ENCODE peak calls at places on chromosome 12, in seven cellular contexts. X is A549, K is IMR-90, Y is transverse colon, V is endothelial cell of umbilical vein, D is uterus, F is adrenal gland. L is an unnamed sample.

GRCh38 chr12:92438641-92439396 is 264.0 kb upstream of the PLEKHG7 start:
- DNase-seq in X (no peak), K (no peak), Y (no peak), V (no peak), D (no peak), F (no peak), L (no peak)

GRCh38 chr12:121534495-121535148 is 46.2 kb downstream of the KDM2B start:
- DNase-seq in X (no peak), K (no peak), Y (no peak), V (no peak), D (no peak), F (no peak), L (no peak)

GRCh38 chr12:62719027-62719426 is 215.9 kb downstream of the PPM1H start:
- DNase-seq in X (no peak), K (no peak), Y (no peak), V (no peak), D (no peak), F (no peak), L (no peak)

GRCh38 chr12:78290606-78291345 is 460.1 kb downstream of the NAV3 start:
- DNase-seq in X (peak), K (peak), Y (no peak), V (no peak), D (no peak), F (no peak), L (no peak)

GRCh38 chr12:100473050-100473715 is 483 bp upstream of the NR1H4 start:
- DNase-seq in X (no peak), K (no peak), Y (no peak), V (no peak), D (no peak), F (no peak), L (no peak)

GRCh38 chr12:45174595-45174994 is 41.3 kb upstream of the ANO6 start:
- DNase-seq in X (no peak), K (no peak), Y (no peak), V (no peak), D (no peak), F (no peak), L (no peak)

GRCh38 chr12:124172646-124173045 is 122.2 kb upstream of the RFLNA start:
- DNase-seq in X (no peak), K (no peak), Y (no peak), V (no peak), D (no peak), F (no peak), L (no peak)

GRCh38 chr12:119440961-119441360 is 106.4 kb downstream of the CCDC60 start:
- DNase-seq in X (no peak), K (no peak), Y (no peak), V (no peak), D (no peak), F (no peak), L (no peak)

GRCh38 chr12:95836185-95836609 is 22.6 kb upstream of the SNRPF start:
- DNase-seq in X (peak), K (peak), Y (no peak), V (peak), D (no peak), F (no peak), L (no peak)

GRCh38 chr12:57118711-57119271 is 7.6 kb upstream of the STAT6 start:
- DNase-seq in X (no peak), K (peak), Y (no peak), V (no peak), D (no peak), F (peak), L (no peak)

GRCh38 chr12:75910452-75910722 is 121.2 kb downstream of the PHLDA1 start:
- DNase-seq in X (no peak), K (no peak), Y (no peak), V (no peak), D (no peak), F (no peak), L (no peak)

GRCh38 chr12:15444523-15444922 is 122.2 kb downstream of the PTPRO start:
- DNase-seq in X (no peak), K (no peak), Y (no peak), V (no peak), D (no peak), F (no peak), L (no peak)

GRCh38 chr12:29396774-29397173 is 15.8 kb upstream of the ERGIC2 start:
- DNase-seq in X (no peak), K (peak), Y (no peak), V (no peak), D (no peak), F (no peak), L (no peak)

GRCh38 chr12:32151081-32151480 is 44.4 kb downstream of the BICD1 start:
- DNase-seq in X (no peak), K (no peak), Y (no peak), V (no peak), D (no peak), F (no peak), L (no peak)

GRCh38 chr12:32032205-32032810 is 73.1 kb downstream of the RESF1 start:
- DNase-seq in X (no peak), K (peak), Y (no peak), V (peak), D (no peak), F (no peak), L (peak)

GRCh38 chr12:85866929-85867776 is 6.9 kb upstream of the NTS start:
- DNase-seq in X (peak), K (peak), Y (no peak), V (peak), D (peak), F (peak), L (peak)

GRCh38 chr12:121964813-121965643 is 46.6 kb downstream of the CFAP251 start:
- DNase-seq in X (no peak), K (peak), Y (no peak), V (peak), D (no peak), F (peak), L (no peak)

GRCh38 chr12:105922670-105923102 is 216.1 kb downstream of the NUAK1 start:
- DNase-seq in X (peak), K (peak), Y (no peak), V (peak), D (no peak), F (no peak), L (no peak)

GRCh38 chr12:27449011-27449410 is 2.5 kb downstream of the SMCO2 start:
- DNase-seq in X (no peak), K (no peak), Y (no peak), V (no peak), D (no peak), F (no peak), L (no peak)

GRCh38 chr12:123115409-123116111 is 35.3 kb downstream of the PITPNM2 start:
- DNase-seq in X (no peak), K (peak), Y (peak), V (no peak), D (peak), F (peak), L (no peak)

GRCh38 chr12:106248177-106248848 is 493 bp upstream of the CKAP4 start:
- DNase-seq in X (peak), K (peak), Y (peak), V (peak), D (peak), F (peak), L (no peak)

GRCh38 chr12:51863363-51863920 is 14.9 kb upstream of the FIGNL2 start:
- DNase-seq in X (no peak), K (no peak), Y (no peak), V (no peak), D (no peak), F (no peak), L (no peak)

GRCh38 chr12:124241776-124242528 is 52.9 kb upstream of the RFLNA start:
- DNase-seq in X (no peak), K (no peak), Y (no peak), V (no peak), D (no peak), F (no peak), L (no peak)

GRCh38 chr12:20097561-20097960 is 270.8 kb upstream of the PDE3A start:
- DNase-seq in X (no peak), K (peak), Y (no peak), V (peak), D (no peak), F (no peak), L (no peak)

GRCh38 chr12:66190519-66191406 is 1.7 kb downstream of the IRAK3 start:
- DNase-seq in X (no peak), K (peak), Y (no peak), V (peak), D (no peak), F (no peak), L (peak)

GRCh38 chr12:66187822-66188221 is 1.2 kb upstream of the IRAK3 start:
- DNase-seq in X (no peak), K (no peak), Y (no peak), V (no peak), D (no peak), F (no peak), L (no peak)

GRCh38 chr12:66191547-66192126 is 2.6 kb downstream of the IRAK3 start:
- DNase-seq in X (no peak), K (no peak), Y (no peak), V (no peak), D (no peak), F (no peak), L (no peak)

GRCh38 chr12:66188584-66189475 is at the start of gene IRAK3:
- DNase-seq in X (peak), K (peak), Y (peak), V (peak), D (peak), F (peak), L (peak)

GRCh38 chr12:66189476-66189823 is 436 bp downstream of the IRAK3 start:
- DNase-seq in X (no peak), K (no peak), Y (no peak), V (no peak), D (no peak), F (no peak), L (peak)
- TF ChIP-seq POLR2A in X (no peak), K (no peak), Y (no peak), V (no peak), D (no peak), F (no peak), L (peak)

GRCh38 chr12:108616359-108616758 is 17.3 kb downstream of the SELPLG start:
- DNase-seq in X (no peak), K (no peak), Y (no peak), V (no peak), D (no peak), F (no peak), L (no peak)

GRCh38 chr12:108615918-108616317 is 17.8 kb downstream of the SELPLG start:
- DNase-seq in X (no peak), K (no peak), Y (no peak), V (no peak), D (no peak), F (no peak), L (no peak)

GRCh38 chr12:108619369-108620160 is 14.1 kb downstream of the SELPLG start:
- DNase-seq in X (no peak), K (no peak), Y (no peak), V (no peak), D (no peak), F (no peak), L (no peak)

GRCh38 chr12:108618079-108618952 is 15.4 kb downstream of the SELPLG start:
- DNase-seq in X (peak), K (peak), Y (peak), V (peak), D (peak), F (peak), L (peak)

GRCh38 chr12:108616941-108617858 is 16.5 kb downstream of the SELPLG start:
- DNase-seq in X (no peak), K (no peak), Y (peak), V (no peak), D (no peak), F (peak), L (no peak)
- TF ChIP-seq POLR2A in X (no peak), K (no peak), Y (no peak), V (no peak), D (no peak), F (no peak), L (no peak)

GRCh38 chr12:6828671-6829531 is 694 bp downstream of the P3H3 start:
- DNase-seq in X (peak), K (peak), Y (peak), V (no peak), D (peak), F (no peak), L (no peak)
- TF ChIP-seq POLR2A in X (no peak), K (no peak), Y (peak), V (peak), D (peak), F (no peak), L (no peak)

GRCh38 chr12:14362347-14362746 is 3.1 kb upstream of the ATF7IP start:
- DNase-seq in X (no peak), K (no peak), Y (no peak), V (peak), D (no peak), F (no peak), L (no peak)

GRCh38 chr12:14364583-14365271 is 755 bp upstream of the ATF7IP start:
- DNase-seq in X (no peak), K (no peak), Y (no peak), V (no peak), D (no peak), F (no peak), L (peak)

GRCh38 chr12:14367097-14367661 is 1.7 kb downstream of the ATF7IP start:
- DNase-seq in X (peak), K (peak), Y (no peak), V (peak), D (no peak), F (no peak), L (peak)

GRCh38 chr12:14366211-14366762 is 805 bp downstream of the ATF7IP start:
- DNase-seq in X (peak), K (peak), Y (no peak), V (no peak), D (no peak), F (no peak), L (peak)

GRCh38 chr12:14365294-14366210 is at the start of gene ATF7IP:
- DNase-seq in X (peak), K (peak), Y (peak), V (peak), D (peak), F (peak), L (peak)
- TF ChIP-seq POLR2A in X (peak), K (peak), Y (peak), V (peak), D (peak), F (peak), L (peak)

GRCh38 chr12:6925543-6926279 is 2.0 kb upstream of the ATN1 start:
- DNase-seq in X (peak), K (peak), Y (peak), V (peak), D (peak), F (peak), L (no peak)
- TF ChIP-seq POLR2A in X (peak), K (no peak), Y (no peak), V (peak), D (peak), F (peak), L (no peak)

GRCh38 chr12:11722071-11722470 is 72.6 kb downstream of the ETV6 start:
- DNase-seq in X (no peak), K (no peak), Y (no peak), V (no peak), D (no peak), F (no peak), L (no peak)

GRCh38 chr12:11718768-11719253 is 69.3 kb downstream of the ETV6 start:
- DNase-seq in X (no peak), K (peak), Y (no peak), V (peak), D (no peak), F (no peak), L (no peak)

GRCh38 chr12:11718105-11718504 is 68.6 kb downstream of the ETV6 start:
- DNase-seq in X (no peak), K (no peak), Y (peak), V (no peak), D (no peak), F (no peak), L (no peak)

GRCh38 chr12:11717533-11717961 is 68.1 kb downstream of the ETV6 start:
- DNase-seq in X (no peak), K (peak), Y (no peak), V (no peak), D (no peak), F (no peak), L (no peak)

GRCh38 chr12:11719678-11720099 is 70.2 kb downstream of the ETV6 start:
- DNase-seq in X (no peak), K (peak), Y (peak), V (peak), D (no peak), F (peak), L (no peak)
- TF ChIP-seq POLR2A in X (no peak), K (peak), Y (no peak), V (peak), D (no peak), F (no peak), L (no peak)

GRCh38 chr12:50087159-50087558 is 2.0 kb downstream of the SMARCD1 start:
- DNase-seq in X (no peak), K (no peak), Y (no peak), V (no peak), D (no peak), F (no peak), L (no peak)

GRCh38 chr12:50083301-50083700 is 1.8 kb upstream of the SMARCD1 start:
- DNase-seq in X (no peak), K (no peak), Y (no peak), V (no peak), D (no peak), F (no peak), L (no peak)

GRCh38 chr12:50086148-50086547 is 1.0 kb downstream of the SMARCD1 start:
- DNase-seq in X (no peak), K (no peak), Y (no peak), V (no peak), D (no peak), F (peak), L (no peak)

GRCh38 chr12:50085615-50085928 is 430 bp downstream of the SMARCD1 start:
- DNase-seq in X (no peak), K (no peak), Y (no peak), V (no peak), D (no peak), F (peak), L (no peak)

DNA sequence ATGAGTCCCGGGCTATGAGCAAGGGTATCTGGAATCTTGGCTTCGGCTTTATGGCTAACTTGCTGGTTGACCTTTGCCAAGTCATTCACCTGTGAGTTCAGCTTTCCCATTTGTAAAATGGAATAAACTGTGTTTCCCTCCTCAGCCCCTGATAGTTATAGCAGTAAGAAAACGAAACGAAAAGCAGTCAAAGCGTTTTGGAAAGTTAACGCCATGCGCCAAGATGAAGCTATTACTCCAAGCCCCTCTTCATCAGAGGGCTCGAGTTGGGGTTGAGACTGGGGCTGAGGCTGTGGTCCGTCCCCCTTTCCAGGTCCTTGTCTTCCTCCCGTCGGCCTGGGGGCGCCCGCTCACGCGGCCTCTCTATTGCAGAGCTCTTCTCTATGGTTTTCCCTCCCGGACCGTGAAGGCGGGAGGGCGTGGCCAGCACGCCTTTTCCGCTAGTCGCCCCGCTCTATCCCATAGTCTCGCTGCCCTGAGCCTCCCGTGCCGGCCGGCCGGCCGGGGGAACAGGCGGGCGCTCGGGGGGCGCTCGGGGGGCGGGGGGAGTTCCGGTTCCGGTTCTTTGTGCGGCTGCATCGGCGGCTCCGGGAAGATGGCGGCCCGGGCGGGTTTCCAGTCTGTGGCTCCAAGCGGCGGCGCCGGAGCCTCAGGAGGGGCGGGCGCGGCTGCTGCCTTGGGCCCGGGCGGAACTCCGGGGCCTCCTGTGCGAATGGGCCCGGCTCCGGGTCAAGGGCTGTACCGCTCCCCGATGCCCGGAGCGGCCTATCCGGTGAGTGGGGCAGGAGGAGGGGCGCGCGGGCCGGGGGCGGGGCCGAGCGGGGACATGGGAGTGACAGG is at the start of gene SMARCD1:
- DNase-seq in X (peak), K (peak), Y (peak), V (peak), D (peak), F (peak), L (peak)
- TF ChIP-seq POLR2A in X (peak), K (peak), Y (peak), V (no peak), D (no peak), F (no peak), L (peak)

DNA sequence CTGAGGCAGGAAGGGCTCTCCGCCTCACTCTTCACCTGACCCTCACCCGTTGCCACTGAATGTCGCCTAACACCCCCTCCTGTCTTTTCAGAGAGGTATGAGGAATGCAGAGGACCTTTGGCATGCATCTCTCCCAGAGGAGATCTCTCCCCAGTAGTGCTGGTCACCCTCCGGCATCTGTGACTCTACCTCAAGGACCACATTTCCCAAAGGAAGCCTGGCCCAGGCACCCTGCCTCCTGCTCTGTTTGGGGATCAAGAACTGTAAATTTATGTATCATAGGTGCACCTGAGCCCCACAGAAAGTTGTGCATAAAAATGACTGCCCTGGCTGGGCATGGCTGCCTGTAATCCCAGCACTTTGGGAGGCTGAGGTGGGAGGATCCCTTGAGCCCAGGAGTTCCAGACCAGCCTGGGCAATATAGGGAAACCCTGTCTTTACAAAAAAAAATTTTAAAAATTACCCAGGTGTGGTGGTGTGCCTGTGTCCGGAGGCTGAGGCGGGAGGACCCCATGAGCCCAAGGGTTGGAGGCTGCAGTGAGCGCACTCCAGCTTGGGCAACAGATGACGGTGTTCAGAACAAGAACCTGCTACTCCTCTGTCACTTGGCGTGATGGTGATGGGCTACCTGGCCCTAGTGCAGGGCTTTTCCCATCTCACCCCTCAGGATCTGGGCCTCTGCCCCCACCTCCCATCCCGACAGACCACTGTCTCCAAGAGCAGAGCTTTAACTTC is 13.7 kb downstream of the TNFRSF1A start:
- DNase-seq in X (no peak), K (no peak), Y (no peak), V (no peak), D (no peak), F (peak), L (no peak)
- TF ChIP-seq POLR2A in X (no peak), K (no peak), Y (no peak), V (no peak), D (no peak), F (no peak), L (no peak)

GRCh38 chr12:46200551-46200950 is 68.3 kb downstream of the SLC38A1 start:
- DNase-seq in X (no peak), K (no peak), Y (no peak), V (no peak), D (no peak), F (no peak), L (no peak)
- TF ChIP-seq POLR2A in X (no peak), K (no peak), Y (no peak), V (no peak), D (no peak), F (no peak), L (no peak)

L was measured in erythroblast.